ENCODE peak calls at places on chromosomes 3 and 15, in eight cellular contexts. P is activated CD8-positive, alpha-beta memory T cell treated with anti-CD3 and anti-CD28 coated beads, Interleukin-2, amount 50 U/mL, for 48 hours; G is ELR; E is fibroblast of lung; I is C1 segment of cervical spinal cord; D is iris pigment epithelial cell; K is GDM1; Y is cardiac muscle cell. C is an unnamed sample.

GRCh38 chr3:134357914-134358811 is 16.1 kb downstream of the AMOTL2 start:
- DNase-seq in G (peak), K (no peak), Y (peak), I (no peak), E (peak), P (no peak), D (peak), C (peak)

GRCh38 chr15:67914537-67915373 is 74.9 kb upstream of the RNU6-1 start:
- DNase-seq in D (peak), Y (peak), K (no peak), E (peak), P (no peak), I (no peak), G (no peak), C (no peak)

GRCh38 chr15:48064435-48064834 is 56.4 kb upstream of the SLC24A5 start:
- DNase-seq in K (no peak), G (no peak), Y (no peak), P (no peak), D (peak), E (no peak), I (no peak), C (no peak)

GRCh38 chr15:64314456-64314855 is 41.5 kb downstream of the CSNK1G1 start:
- DNase-seq in I (no peak), K (no peak), G (no peak), E (peak), Y (no peak), D (peak), P (no peak), C (no peak)

GRCh38 chr3:184562875-184563568 is 1.4 kb downstream of the EPHB3 start:
- DNase-seq in K (no peak), D (no peak), E (peak), G (no peak), P (no peak), Y (no peak), I (no peak), C (no peak)

GRCh38 chr3:102035118-102035517 is 185.8 kb downstream of the NFKBIZ start:
- DNase-seq in I (no peak), E (no peak), G (no peak), P (no peak), K (no peak), D (no peak), Y (no peak), C (no peak)

GRCh38 chr3:172222474-172223071 is 183.2 kb downstream of the FNDC3B start:
- DNase-seq in E (no peak), I (no peak), Y (no peak), K (no peak), G (no peak), P (no peak), D (no peak), C (no peak)

GRCh38 chr15:50685191-50685975 is 1.2 kb downstream of the TRPM7 start:
- DNase-seq in P (no peak), E (peak), K (no peak), D (peak), Y (peak), G (peak), I (no peak), C (no peak)

GRCh38 chr3:59879033-59879655 is 829.3 kb upstream of the CFAP20DC start:
- DNase-seq in D (no peak), P (no peak), G (no peak), E (no peak), K (no peak), I (no peak), Y (no peak), C (no peak)

GRCh38 chr3:55860040-55860439 is 372.9 kb upstream of the WNT5A start:
- DNase-seq in G (no peak), D (no peak), I (no peak), Y (no peak), E (peak), K (no peak), P (no peak), C (no peak)

GRCh38 chr3:133058243-133058642 is 20.1 kb downstream of the TMEM108 start:
- DNase-seq in Y (no peak), D (no peak), P (no peak), I (no peak), E (no peak), K (no peak), G (no peak), C (no peak)

GRCh38 chr15:81270781-81271491 is 53.0 kb downstream of the STARD5 start:
- DNase-seq in I (no peak), P (no peak), G (peak), K (no peak), E (peak), Y (peak), D (peak), C (no peak)

GRCh38 chr3:39707314-39707909 is 102.0 kb upstream of the MYRIP start:
- DNase-seq in G (peak), E (peak), I (no peak), P (no peak), D (peak), Y (peak), K (no peak), C (peak)

GRCh38 chr15:70190965-70191364 is 93.2 kb upstream of the TLE3 start:
- DNase-seq in P (no peak), G (no peak), K (no peak), Y (no peak), E (no peak), D (no peak), I (no peak), C (no peak)

GRCh38 chr3:147410518-147411234 is 1.5 kb downstream of the ZIC1 start:
- DNase-seq in Y (peak), K (no peak), I (no peak), G (peak), E (peak), D (peak), P (no peak), C (no peak)

GRCh38 chr3:102124301-102125158 is 275.2 kb downstream of the NFKBIZ start:
- DNase-seq in Y (peak), P (no peak), I (no peak), E (peak), D (peak), G (peak), K (no peak), C (no peak)

GRCh38 chr15:38049876-38050275 is 115.4 kb downstream of the TMCO5A start:
- DNase-seq in Y (peak), K (no peak), P (no peak), D (peak), G (peak), I (no peak), E (no peak), C (no peak)